ENCODE peak calls at places on chromosomes 11 and 22, in four cellular contexts. J is lower lobe of right lung, M is HCT116, S is colonic mucosa. W is an unnamed sample.

GRCh38 chr11:88103337-88104206 is 71.7 kb downstream of the RAB38 start:
- DNase-seq in J (peak; percentile 54), M (peak; percentile 85), S (peak; percentile 42), W (peak; percentile 33)

GRCh38 chr11:130514851-130515250 is 66.4 kb downstream of the ADAMTS15 start:
- DNase-seq in J (no peak), M (no peak), S (no peak), W (no peak)

GRCh38 chr22:45310331-45311032 is 748 bp downstream of the FAM118A start:
- DNase-seq in J (peak; percentile 62), M (no peak), S (no peak), W (no peak)

GRCh38 chr22:47372111-47372581 is 609.7 kb downstream of the TBC1D22A start:
- DNase-seq in J (peak; percentile 41), M (no peak), S (no peak), W (peak; percentile 38)

GRCh38 chr22:46535876-46536558 is 1.4 kb downstream of the CELSR1 start:
- DNase-seq in J (no peak), M (no peak), S (no peak), W (no peak)

GRCh38 chr11:79809487-79809886 is 368.7 kb upstream of the TENM4 start:
- DNase-seq in J (no peak), M (no peak), S (no peak), W (no peak)

GRCh38 chr22:47786650-47787290 is 1024.3 kb downstream of the TBC1D22A start:
- DNase-seq in J (no peak), M (no peak), S (no peak), W (no peak)

GRCh38 chr11:57476223-57476882 is 16.0 kb downstream of the RTN4RL2 start:
- DNase-seq in J (peak; percentile 71), M (no peak), S (peak; percentile 68), W (no peak)

GRCh38 chr11:85495918-85496317 is 131.2 kb downstream of the DLG2 start:
- DNase-seq in J (no peak), M (no peak), S (no peak), W (no peak)

GRCh38 chr11:72024073-72024749 is 25.5 kb downstream of the IL18BP start:
- DNase-seq in J (no peak), M (no peak), S (no peak), W (no peak)

GRCh38 chr22:42747701-42748513 is 27.2 kb upstream of the A4GALT start:
- DNase-seq in J (no peak), M (no peak), S (no peak), W (peak; percentile 92)

GRCh38 chr11:117328414-117329010 is 858 bp downstream of the CEP164 start:
- DNase-seq in J (no peak), M (no peak), S (peak; percentile 47), W (no peak)

GRCh38 chr11:2790581-2790925 is 90.8 kb upstream of the KCNQ1OT1 start:
- DNase-seq in J (peak; percentile 40), M (no peak), S (no peak), W (no peak)

GRCh38 chr11:121152764-121153163 is 51.7 kb downstream of the TECTA start:
- DNase-seq in J (no peak), M (no peak), S (no peak), W (no peak)

GRCh38 chr22:23401910-23402274 is 178.2 kb downstream of the IGLL1 start:
- DNase-seq in J (no peak), M (no peak), S (peak; percentile 35), W (no peak)

GRCh38 chr11:6219359-6219758 is 14.0 kb downstream of the C11orf42 start:
- DNase-seq in J (no peak), M (no peak), S (peak; percentile 58), W (no peak)

DNA sequence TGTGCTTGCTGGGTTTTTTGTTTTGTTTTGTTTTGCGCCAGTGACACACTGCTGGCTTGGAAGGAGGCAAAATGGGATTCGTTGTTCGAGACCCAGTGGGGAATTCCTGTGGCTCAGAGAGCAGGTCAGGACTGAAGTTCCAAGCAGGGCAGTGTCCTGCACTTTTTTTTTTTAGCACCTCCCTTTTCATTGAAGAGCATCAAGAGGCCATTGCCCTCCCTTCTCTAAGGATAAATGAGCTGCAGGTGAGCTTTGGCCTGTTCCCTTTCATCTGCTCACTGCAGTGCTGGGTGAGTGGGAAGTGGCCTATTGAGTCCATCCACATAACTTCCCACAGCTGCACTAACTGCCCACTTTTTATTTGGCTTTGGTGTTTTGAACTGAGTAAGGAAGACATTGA is 87.8 kb downstream of the ARHGAP42 start:
- DNase-seq in J (no peak), M (no peak), S (no peak), W (no peak)
- H3K4me1 ChIP-seq in J (no peaks in the 10 kb centered on the region), M (peaks cover 39% of the 10 kb centered on the region), S (peaks cover 17% of the 10 kb centered on the region), W (no peaks in the 10 kb centered on the region)

DNA sequence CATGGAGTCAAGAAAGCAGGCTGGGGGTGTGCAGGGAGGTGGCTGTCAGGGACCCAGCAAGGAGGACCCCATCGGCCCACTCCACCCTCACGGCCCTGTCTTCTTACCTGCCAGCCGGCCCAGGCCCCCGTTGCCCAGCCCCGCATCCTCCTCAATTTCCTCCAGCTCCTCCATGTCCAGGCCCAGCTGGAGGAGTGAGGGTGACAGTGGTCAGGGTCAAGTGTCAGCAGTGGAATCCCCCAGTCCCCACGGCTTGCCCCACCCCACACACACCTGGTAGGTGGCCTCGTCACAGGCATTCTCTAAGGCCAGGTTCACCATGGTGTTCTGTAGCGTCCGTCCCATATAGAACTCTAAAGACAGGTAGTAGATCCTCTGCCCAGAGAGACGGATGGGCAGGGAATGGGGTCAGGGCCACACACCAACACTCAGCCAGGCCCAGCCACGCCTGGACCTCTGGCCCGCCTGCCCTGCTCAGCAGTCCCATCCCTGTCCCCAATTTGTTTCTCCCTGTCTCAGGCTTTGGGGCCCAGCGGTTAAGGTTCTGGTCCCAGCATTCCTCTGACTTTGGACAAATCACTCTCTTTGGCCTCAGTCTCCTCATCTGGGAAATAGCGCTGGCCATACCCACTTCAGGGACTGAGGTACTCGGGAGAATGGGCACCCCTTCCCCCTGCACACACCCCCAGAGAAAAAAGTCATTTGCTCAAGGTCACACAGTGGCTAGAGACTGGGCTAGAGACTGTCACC is 1.3 kb downstream of the PYGM start:
- DNase-seq in J (peak; percentile 36), M (no peak), S (no peak), W (no peak)
- H3K4me1 ChIP-seq in J (peaks cover 23% of the 10 kb centered on the region), M (no peaks in the 10 kb centered on the region), S (peaks cover 5% of the 10 kb centered on the region), W (peaks cover 30% of the 10 kb centered on the region)

GRCh38 chr11:128626913-128627665 is 39.7 kb upstream of the ETS1 start:
- DNase-seq in J (no peak), M (no peak), S (no peak), W (no peak)
- H3K4me1 ChIP-seq in J (peaks cover 63% of the 10 kb centered on the region), M (no peaks in the 10 kb centered on the region), S (no peaks in the 10 kb centered on the region), W (peaks cover 4% of the 10 kb centered on the region)

DNA sequence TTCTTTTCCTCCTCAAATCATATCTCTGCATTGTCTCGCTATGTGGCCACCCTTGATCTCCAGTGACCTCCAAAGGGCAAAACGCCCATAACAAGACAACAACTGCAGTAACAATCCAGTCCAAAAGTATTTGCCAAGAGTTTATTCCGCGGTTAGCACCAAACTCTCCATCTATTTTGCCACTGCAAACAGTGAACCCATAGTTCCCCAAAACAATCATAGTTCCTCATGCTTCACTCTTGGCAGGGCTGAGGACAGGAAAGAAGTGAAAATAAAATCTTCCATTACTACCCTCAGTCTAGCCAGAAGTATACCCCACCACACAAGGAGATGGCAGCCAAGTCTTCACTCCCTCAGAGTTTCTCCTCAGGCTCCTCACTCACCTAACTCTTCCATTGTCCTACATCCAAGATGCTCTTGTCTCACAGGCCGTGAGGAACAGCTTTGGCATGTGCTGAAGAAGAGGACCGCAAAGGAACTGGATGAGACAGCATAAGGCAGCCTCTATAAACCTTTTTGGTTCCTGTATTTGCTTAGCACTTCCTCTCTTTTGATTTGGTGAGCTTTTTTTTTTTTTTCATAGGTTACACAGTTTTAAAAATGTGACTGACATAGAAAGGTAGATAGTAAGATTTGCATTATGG is at the start of gene LPXN:
- DNase-seq in J (no peak), M (no peak), S (no peak), W (no peak)
- H3K4me1 ChIP-seq in J (peaks cover 57% of the 10 kb centered on the region), M (peaks cover 16% of the 10 kb centered on the region), S (peaks cover 6% of the 10 kb centered on the region), W (peaks cover 26% of the 10 kb centered on the region)

DNA sequence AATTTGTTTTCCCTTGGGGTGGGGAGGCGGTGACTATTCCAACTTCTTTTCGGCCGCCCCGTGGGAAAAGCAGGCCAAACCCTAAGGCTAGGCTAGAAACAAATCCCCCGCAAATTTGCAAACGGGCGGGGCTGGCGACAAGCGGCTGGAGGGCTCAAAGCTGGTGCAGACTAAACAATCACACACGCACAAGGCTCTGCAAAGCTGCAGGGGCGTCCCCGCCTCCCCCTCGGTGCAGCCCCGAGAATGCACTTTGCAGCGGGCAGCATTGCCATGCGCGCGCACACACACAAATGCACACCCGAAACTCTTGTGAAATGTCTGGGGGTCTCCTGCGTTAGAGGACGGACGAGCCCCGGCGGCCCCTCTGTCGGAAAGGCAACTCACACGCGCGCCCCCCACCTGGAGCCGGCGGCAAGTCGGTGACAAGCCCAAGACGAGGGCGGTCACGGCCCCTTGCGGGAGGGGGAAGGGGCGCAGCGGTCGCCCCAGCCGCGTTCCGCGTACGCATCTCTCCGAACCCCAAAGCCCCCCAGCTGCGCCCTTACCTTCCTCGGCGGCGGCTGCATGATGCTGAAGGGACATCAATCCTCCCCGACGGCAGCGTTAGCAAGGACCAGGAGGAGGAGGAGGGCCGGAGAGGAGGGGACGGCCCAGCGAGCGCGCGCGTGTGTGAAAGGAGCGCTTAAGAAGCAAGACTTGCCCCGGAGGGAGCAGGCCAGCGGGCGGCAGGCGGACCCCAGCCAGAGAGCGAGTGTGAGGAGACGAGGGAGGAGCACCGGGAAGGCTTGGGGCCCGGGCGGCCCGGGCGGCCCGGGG is 600 bp downstream of the FCHSD2 start:
- DNase-seq in J (peak; percentile 87), M (peak; percentile 13), S (peak; percentile 72), W (peak; percentile 74)
- H3K4me1 ChIP-seq in J (peaks cover 39% of the 10 kb centered on the region), M (peaks cover 8% of the 10 kb centered on the region), S (peaks cover 5% of the 10 kb centered on the region), W (peaks cover 14% of the 10 kb centered on the region)

GRCh38 chr22:50299724-50300619 is 7.5 kb downstream of the PLXNB2 start:
- DNase-seq in J (no peak), M (no peak), S (peak; percentile 95), W (no peak)
- H3K4me1 ChIP-seq in J (peaks cover 97% of the 10 kb centered on the region), M (peaks cover 70% of the 10 kb centered on the region), S (peaks cover 82% of the 10 kb centered on the region), W (peaks cover 14% of the 10 kb centered on the region)

DNA sequence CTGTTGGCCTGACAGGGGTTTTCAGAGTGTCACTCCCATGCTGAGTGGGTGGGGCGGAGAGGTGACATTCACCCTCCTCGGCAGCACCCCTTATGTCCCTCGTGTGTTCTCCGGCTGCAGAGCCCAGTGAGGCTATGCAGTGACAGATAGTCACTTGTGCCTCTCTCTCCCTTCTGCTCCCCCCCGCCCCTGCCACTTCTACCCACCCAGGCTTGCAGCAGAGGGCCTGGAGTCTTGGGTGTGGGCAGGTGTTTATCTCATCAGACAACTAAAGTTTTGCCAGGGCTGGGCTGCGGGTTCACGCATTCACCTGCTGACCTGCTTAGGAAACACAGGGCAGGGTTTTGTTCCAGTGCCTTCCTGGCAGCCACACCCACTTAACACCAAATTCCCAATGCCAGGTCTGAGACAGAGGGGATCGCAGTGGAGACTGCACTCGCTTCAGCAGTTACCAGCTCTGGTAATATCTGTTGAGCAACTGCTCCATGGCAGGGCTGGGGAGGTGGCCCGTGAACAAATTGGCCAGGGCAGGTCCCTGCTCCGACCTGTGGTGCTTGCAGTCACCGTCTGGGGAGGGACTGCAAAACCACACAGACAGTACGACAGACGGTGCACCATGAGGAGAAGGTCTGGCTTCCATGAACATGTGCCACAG is 50.5 kb upstream of the ADA2 start:
- DNase-seq in J (no peak), M (no peak), S (peak; percentile 61), W (no peak)
- H3K4me1 ChIP-seq in J (no peaks in the 10 kb centered on the region), M (no peaks in the 10 kb centered on the region), S (peaks cover 5% of the 10 kb centered on the region), W (no peaks in the 10 kb centered on the region)

GRCh38 chr11:64854534-64855502 is 10.4 kb upstream of the CDC42BPG start:
- DNase-seq in J (peak; percentile 86), M (peak; percentile 91), S (peak; percentile 89), W (peak; percentile 100)
- H3K4me1 ChIP-seq in J (peaks cover 100% of the 10 kb centered on the region), M (peaks cover 74% of the 10 kb centered on the region), S (peaks cover 39% of the 10 kb centered on the region), W (peaks cover 74% of the 10 kb centered on the region)